ENCODE peak calls at places on chromosome 1, in ten cellular contexts. R is activated T-helper 9 cell treated with anti-CD3 and anti-CD28 coated beads, Interleukin-2, amount 50 U/mL, for 16 hours; C is Right ventricle myocardium superior; I is omental fat pad; M is Caki2; F is fibroblast of lung; S is SJSA1; N is suprapubic skin; Y is Kasumi-1; Z is SK-N-SH. E is an unnamed sample.
A peak's percentile ranks its signal among the peaks of the same experiment; 100 is the strongest.

GRCh38 chr1:56490619-56491018 is 88.7 kb downstream of the PLPP3 start:
- DNase-seq in R (no peak), C (no peak), I (no peak), M (no peak), F (no peak), S (no peak), N (no peak), Y (no peak), Z (no peak), E (no peak)

GRCh38 chr1:221488531-221488930 is 253.4 kb downstream of the DUSP10 start:
- DNase-seq in R (no peak), C (no peak), I (no peak), M (no peak), F (no peak), S (no peak), N (no peak), Y (no peak), Z (no peak), E (no peak)

GRCh38 chr1:96473791-96474452 is 247.7 kb upstream of the PTBP2 start:
- DNase-seq in R (no peak), C (no peak), I (no peak), M (peak; percentile 21), F (peak; percentile 80), S (peak; percentile 60), N (no peak), Y (no peak), Z (no peak), E (no peak)

GRCh38 chr1:226640737-226641136 is 92.2 kb downstream of the STUM start:
- DNase-seq in R (no peak), C (peak; percentile 24), I (no peak), M (no peak), F (no peak), S (no peak), N (no peak), Y (no peak), Z (no peak), E (no peak)

GRCh38 chr1:228937851-228938247 is 202.6 kb downstream of the RHOU start:
- DNase-seq in R (no peak), C (peak; percentile 51), I (no peak), M (no peak), F (peak; percentile 9), S (no peak), N (no peak), Y (no peak), Z (no peak), E (no peak)

GRCh38 chr1:206557636-206558473 is 50.5 kb downstream of the RASSF5 start:
- DNase-seq in R (no peak), C (no peak), I (no peak), M (no peak), F (no peak), S (no peak), N (no peak), Y (peak; percentile 60), Z (peak; percentile 45), E (peak; percentile 27)

GRCh38 chr1:204709021-204709420 is 23.5 kb upstream of the LRRN2 start:
- DNase-seq in R (no peak), C (no peak), I (no peak), M (no peak), F (no peak), S (no peak), N (no peak), Y (no peak), Z (no peak), E (no peak)

GRCh38 chr1:212237651-212238050 is 47.6 kb upstream of the PPP2R5A start:
- DNase-seq in R (no peak), C (no peak), I (no peak), M (peak; percentile 73), F (no peak), S (no peak), N (no peak), Y (no peak), Z (no peak), E (no peak)

GRCh38 chr1:208132287-208132882 is 111.8 kb downstream of the PLXNA2 start:
- DNase-seq in R (no peak), C (peak; percentile 91), I (peak; percentile 81), M (peak; percentile 56), F (peak; percentile 66), S (peak; percentile 83), N (peak; percentile 84), Y (peak; percentile 56), Z (peak; percentile 72), E (peak; percentile 10)

GRCh38 chr1:244052011-244052727 is 1.1 kb downstream of the ZBTB18 start:
- DNase-seq in R (no peak), C (no peak), I (no peak), M (no peak), F (peak; percentile 39), S (no peak), N (no peak), Y (peak; percentile 8), Z (peak; percentile 73), E (no peak)

GRCh38 chr1:192435704-192436103 is 118.9 kb downstream of the RGS21 start:
- DNase-seq in R (no peak), C (no peak), I (no peak), M (no peak), F (no peak), S (no peak), N (no peak), Y (no peak), Z (no peak), E (no peak)

GRCh38 chr1:168004531-168004930 is 67.7 kb upstream of the MPC2 start:
- DNase-seq in R (no peak), C (no peak), I (no peak), M (no peak), F (no peak), S (no peak), N (no peak), Y (no peak), Z (no peak), E (no peak)

GRCh38 chr1:147577033-147577773 is 35.9 kb downstream of the BCL9 start:
- DNase-seq in R (no peak), C (no peak), I (no peak), M (no peak), F (no peak), S (no peak), N (no peak), Y (no peak), Z (no peak), E (no peak)

GRCh38 chr1:103120981-103121380 is 12.7 kb upstream of the COL11A1 start:
- DNase-seq in R (no peak), C (no peak), I (no peak), M (no peak), F (no peak), S (no peak), N (no peak), Y (no peak), Z (no peak), E (no peak)

GRCh38 chr1:66981679-66982078 is 56.9 kb downstream of the MIER1 start:
- DNase-seq in R (peak; percentile 6), C (no peak), I (no peak), M (peak; percentile 26), F (no peak), S (no peak), N (no peak), Y (no peak), Z (no peak), E (no peak)

GRCh38 chr1:156103521-156103947 is 11.0 kb upstream of the LMNA start:
- DNase-seq in R (no peak), C (no peak), I (peak; percentile 52), M (no peak), F (peak; percentile 61), S (peak; percentile 71), N (peak; percentile 92), Y (no peak), Z (peak; percentile 61), E (no peak)

GRCh38 chr1:20896824-20897223 is 109.7 kb upstream of the HP1BP3 start:
- DNase-seq in R (no peak), C (no peak), I (no peak), M (peak; percentile 52), F (peak; percentile 72), S (no peak), N (no peak), Y (no peak), Z (no peak), E (no peak)